ENCODE peak calls at places on chromosome 15, in six cellular contexts. Y is AG04450; D is CD4-positive, alpha-beta T cell; A is body of pancreas; C is cardiac muscle cell; G is CD8-positive, alpha-beta T cell. S is an unnamed sample.
A peak's percentile ranks its signal among the peaks of the same experiment; 100 is the strongest.

GRCh38 chr15:90223441-90224165 is 10.1 kb downstream of the CIB1 start:
- DNase-seq in Y (no peak), D (no peak), A (no peak), C (no peak), G (no peak), S (no peak)

GRCh38 chr15:76196286-76196948 is 114.9 kb downstream of the ETFA start:
- DNase-seq in Y (peak; percentile 75), D (no peak), A (peak; percentile 77), C (peak; percentile 88), G (no peak), S (peak; percentile 75)

GRCh38 chr15:84606653-84607120 is 5.9 kb downstream of the ZSCAN2 start:
- DNase-seq in Y (no peak), D (no peak), A (peak; percentile 52), C (no peak), G (no peak), S (no peak)

GRCh38 chr15:39887832-39888231 is 32.2 kb downstream of the GPR176 start:
- DNase-seq in Y (no peak), D (no peak), A (peak; percentile 57), C (peak; percentile 50), G (no peak), S (no peak)

GRCh38 chr15:44468713-44469385 is 41.4 kb downstream of the CTDSPL2 start:
- DNase-seq in Y (peak; percentile 3), D (no peak), A (no peak), C (peak; percentile 50), G (no peak), S (no peak)

GRCh38 chr15:81054236-81054635 is 53.5 kb downstream of the TLNRD1 start:
- DNase-seq in Y (no peak), D (no peak), A (no peak), C (peak; percentile 33), G (no peak), S (no peak)

GRCh38 chr15:71273731-71274447 is 158.6 kb downstream of the THSD4 start:
- DNase-seq in Y (no peak), D (no peak), A (no peak), C (no peak), G (no peak), S (peak; percentile 51)

GRCh38 chr15:61092387-61093157 is 136.5 kb downstream of the RORA start:
- DNase-seq in Y (no peak), D (no peak), A (no peak), C (no peak), G (no peak), S (no peak)

GRCh38 chr15:77413687-77414349 is 6.1 kb downstream of the PEAK1 start:
- DNase-seq in Y (no peak), D (no peak), A (no peak), C (no peak), G (no peak), S (no peak)

GRCh38 chr15:66679043-66679656 is 22.9 kb upstream of the SMAD6 start:
- DNase-seq in Y (no peak), D (no peak), A (no peak), C (peak; percentile 47), G (no peak), S (no peak)

GRCh38 chr15:29636921-29637320 is 185.3 kb downstream of the TJP1 start:
- DNase-seq in Y (no peak), D (no peak), A (no peak), C (no peak), G (no peak), S (no peak)

GRCh38 chr15:29633971-29634370 is 188.3 kb downstream of the TJP1 start:
- DNase-seq in Y (no peak), D (no peak), A (no peak), C (no peak), G (no peak), S (no peak)

GRCh38 chr15:29636140-29636539 is 186.1 kb downstream of the TJP1 start:
- DNase-seq in Y (no peak), D (no peak), A (peak; percentile 98), C (no peak), G (no peak), S (no peak)

GRCh38 chr15:29631076-29632070 is 190.9 kb downstream of the TJP1 start:
- DNase-seq in Y (no peak), D (no peak), A (peak; percentile 95), C (no peak), G (no peak), S (no peak)

DNA sequence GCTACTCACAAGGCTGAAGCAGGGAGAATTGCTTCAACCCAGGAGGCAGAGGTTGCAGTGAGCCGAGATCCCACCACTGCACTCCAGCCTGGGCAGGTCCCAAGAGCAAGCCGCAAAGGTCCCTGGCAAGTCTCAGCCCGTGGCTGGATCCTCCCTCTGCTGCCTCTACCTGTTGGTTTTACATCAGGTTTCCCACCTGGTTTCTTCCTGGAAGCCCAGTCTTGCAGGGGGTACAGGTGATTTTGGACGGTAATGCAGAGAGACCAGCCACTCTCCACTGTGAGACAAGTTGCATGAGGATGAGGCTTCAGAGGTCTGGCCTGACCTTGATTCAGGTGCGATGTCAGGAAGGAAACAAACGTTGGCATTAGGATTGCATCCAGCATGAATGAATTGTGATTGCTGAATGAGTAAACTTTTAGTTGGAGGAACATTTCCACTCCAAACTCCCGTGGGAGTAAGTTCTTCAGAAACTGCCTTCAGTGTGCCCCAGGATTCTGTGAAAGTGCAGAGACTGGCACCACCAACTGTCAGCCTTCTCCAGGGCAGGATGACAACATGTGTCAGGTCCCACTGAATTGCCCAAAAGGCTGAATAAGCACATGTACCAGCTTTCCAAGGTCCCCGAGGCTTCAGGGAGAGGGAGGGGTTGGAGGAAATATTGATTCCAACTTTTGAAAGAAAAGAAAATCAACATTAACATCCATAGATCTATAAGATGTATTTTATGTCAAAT is 189.4 kb downstream of the TJP1 start:
- DNase-seq in Y (no peak), D (no peak), A (no peak), C (no peak), G (no peak), S (no peak)
- H3K27ac ChIP-seq in Y (no peak overlapping the region), D (no peak overlapping the region), A (no peak overlapping the region), C (no peak overlapping the region), G (no peak overlapping the region), S (no peak overlapping the region)

DNA sequence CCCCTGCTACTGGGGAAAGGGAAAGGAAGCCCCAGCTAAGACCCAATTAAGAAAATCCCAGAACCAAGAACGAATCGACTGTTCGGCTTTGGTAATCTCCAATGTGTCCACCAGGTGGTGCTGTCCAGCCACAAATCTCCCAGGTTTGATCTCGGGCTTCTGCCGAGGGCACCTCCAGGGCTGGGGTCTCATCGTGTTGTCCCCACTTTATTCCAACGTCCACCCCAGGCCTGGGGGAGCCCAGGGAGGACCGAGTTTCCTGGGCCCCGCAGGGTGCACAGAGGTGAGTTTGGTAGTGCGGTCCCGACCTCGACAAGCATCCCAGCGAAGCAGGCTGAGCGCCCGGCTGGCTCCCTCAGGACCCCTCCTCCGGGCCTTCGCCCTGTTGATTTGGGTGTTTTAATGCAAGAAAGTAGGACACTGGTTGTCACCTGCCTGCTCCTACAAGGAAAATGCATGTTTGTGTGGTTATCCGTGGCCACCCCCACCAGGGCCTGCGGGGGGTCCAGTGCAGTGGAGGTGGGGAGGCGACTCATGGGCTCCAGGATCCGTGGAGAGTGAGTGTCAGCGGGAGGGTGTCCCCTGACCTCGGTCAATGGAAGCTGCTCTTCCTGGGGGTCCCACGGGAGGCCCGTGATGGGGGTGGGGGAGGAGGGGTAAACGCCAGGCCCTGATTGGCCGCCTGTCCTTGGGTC is 185.0 kb downstream of the GOLGA6L6 start:
- DNase-seq in Y (no peak), D (peak; percentile 78), A (peak; percentile 75), C (no peak), G (peak; percentile 93), S (peak; percentile 55)
- H3K9me3 ChIP-seq in Y (peaks cover 72% of the 10 kb centered on the region), D (no peaks in the 10 kb centered on the region), A (no peaks in the 10 kb centered on the region), C (peaks cover 21% of the 10 kb centered on the region), G (no peaks in the 10 kb centered on the region), S (no peaks in the 10 kb centered on the region)

GRCh38 chr15:52104532-52105004 is 8.0 kb downstream of the BCL2L10 start:
- DNase-seq in Y (no peak), D (no peak), A (no peak), C (no peak), G (no peak), S (no peak)
- H3K27ac ChIP-seq in Y (no peak overlapping the region), D (no peak overlapping the region), A (no peak overlapping the region), C (no peak overlapping the region), G (no peak overlapping the region), S (no peak overlapping the region)

GRCh38 chr15:99633655-99634054 is 67.9 kb downstream of the MEF2A start:
- DNase-seq in Y (no peak), D (no peak), A (no peak), C (no peak), G (no peak), S (no peak)

GRCh38 chr15:99632521-99632920 is 66.7 kb downstream of the MEF2A start:
- DNase-seq in Y (no peak), D (no peak), A (no peak), C (no peak), G (no peak), S (no peak)

GRCh38 chr15:99628374-99629001 is 62.7 kb downstream of the MEF2A start:
- DNase-seq in Y (no peak), D (no peak), A (no peak), C (no peak), G (no peak), S (no peak)

GRCh38 chr15:99630607-99631131 is 64.9 kb downstream of the MEF2A start:
- DNase-seq in Y (no peak), D (no peak), A (no peak), C (no peak), G (no peak), S (no peak)

DNA sequence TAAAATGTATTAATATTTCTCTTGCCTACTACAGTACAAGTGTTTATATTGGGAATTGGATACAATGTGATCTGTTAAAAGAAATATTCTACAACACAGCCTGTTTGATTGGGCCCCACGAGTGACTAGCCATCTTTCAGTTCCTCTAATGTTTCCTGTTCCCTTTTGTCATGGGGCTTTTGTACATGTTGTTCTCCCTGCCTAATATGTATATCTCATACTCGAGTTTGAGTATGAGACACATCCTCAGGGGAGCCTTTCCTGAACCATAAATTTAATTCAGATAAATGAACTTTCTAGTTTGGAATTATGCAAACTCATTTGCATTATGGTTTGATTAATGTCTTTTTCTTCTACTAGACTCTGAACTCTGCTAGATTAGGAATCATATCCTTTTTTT is 65.5 kb downstream of the MEF2A start:
- DNase-seq in Y (no peak), D (no peak), A (no peak), C (no peak), G (no peak), S (no peak)
- H3K9me3 ChIP-seq in Y (peaks cover 1% of the 10 kb centered on the region), D (no peaks in the 10 kb centered on the region), A (no peaks in the 10 kb centered on the region), C (no peaks in the 10 kb centered on the region), G (no peaks in the 10 kb centered on the region), S (no peaks in the 10 kb centered on the region)

S was measured in SJCRH30.